ENCODE peak calls at places on chromosome 9, in seven cellular contexts. A is HFF-Myc; N is G401; U is stimulated activated CD4-positive, alpha-beta T cell treated with anti-CD3 and anti-CD28 coated beads, Interleukin-1b, Interleukin-23, amount 100 ng/mL, for 24 hours; T is left lobe of liver; Y is NCI-H2081; I is glutamatergic neuron. Z is an unnamed sample.

GRCh38 chr9:2809692-2810423 is 34.0 kb downstream of the PUM3 start:
- DNase-seq in A (no peak), N (no peak), U (no peak), T (no peak), Y (no peak), I (no peak), Z (no peak)

GRCh38 chr9:111601237-111602018 is 2.0 kb upstream of the PTGR1 start:
- DNase-seq in A (no peak), N (no peak), U (no peak), T (no peak), Y (no peak), I (no peak), Z (no peak)

GRCh38 chr9:135060461-135061116 is 26.9 kb upstream of the OLFM1 start:
- DNase-seq in A (no peak), N (no peak), U (no peak), T (no peak), Y (no peak), I (peak; percentile 3), Z (peak; percentile 34)

GRCh38 chr9:125359011-125359410 is 97.4 kb downstream of the GAPVD1 start:
- DNase-seq in A (no peak), N (no peak), U (no peak), T (no peak), Y (no peak), I (no peak), Z (no peak)

GRCh38 chr9:8374471-8374870 is 574.9 kb upstream of the DMAC1 start:
- DNase-seq in A (no peak), N (no peak), U (no peak), T (no peak), Y (no peak), I (no peak), Z (no peak)

GRCh38 chr9:36721846-36722588 is 149.3 kb downstream of the MELK start:
- DNase-seq in A (no peak), N (no peak), U (no peak), T (no peak), Y (peak; percentile 16), I (no peak), Z (no peak)

GRCh38 chr9:31733166-31733565 is 651.3 kb upstream of the ACO1 start:
- DNase-seq in A (no peak), N (no peak), U (no peak), T (no peak), Y (no peak), I (no peak), Z (no peak)

GRCh38 chr9:38255599-38255998 is 136.9 kb upstream of the ALDH1B1 start:
- DNase-seq in A (no peak), N (no peak), U (no peak), T (no peak), Y (no peak), I (no peak), Z (no peak)

GRCh38 chr9:130526854-130527650 is 52.3 kb upstream of the FUBP3 start:
- DNase-seq in A (no peak), N (no peak), U (no peak), T (peak; percentile 83), Y (no peak), I (peak; percentile 36), Z (no peak)

GRCh38 chr9:90508940-90509339 is 133.7 kb downstream of the DIRAS2 start:
- DNase-seq in A (no peak), N (no peak), U (no peak), T (no peak), Y (no peak), I (no peak), Z (no peak)

GRCh38 chr9:36575411-36575882 is 2.8 kb downstream of the MELK start:
- DNase-seq in A (no peak), N (no peak), U (no peak), T (no peak), Y (no peak), I (no peak), Z (no peak)

GRCh38 chr9:69062195-69062594 is 26.6 kb downstream of the FXN start:
- DNase-seq in A (no peak), N (no peak), U (no peak), T (no peak), Y (no peak), I (no peak), Z (no peak)

GRCh38 chr9:92097997-92098482 is 17.2 kb downstream of the SPTLC1 start:
- DNase-seq in A (no peak), N (peak; percentile 37), U (peak; percentile 63), T (peak; percentile 89), Y (no peak), I (peak; percentile 47), Z (peak; percentile 78)

GRCh38 chr9:37974506-37975173 is 70.7 kb upstream of the SLC25A51 start:
- DNase-seq in A (no peak), N (no peak), U (no peak), T (no peak), Y (no peak), I (no peak), Z (no peak)

GRCh38 chr9:89635816-89636215 is 31.0 kb downstream of the GADD45G start:
- DNase-seq in A (no peak), N (no peak), U (no peak), T (no peak), Y (peak; percentile 67), I (no peak), Z (no peak)

GRCh38 chr9:127014210-127014609 is 99.6 kb downstream of the RALGPS1 start:
- DNase-seq in A (no peak), N (peak; percentile 55), U (no peak), T (no peak), Y (no peak), I (no peak), Z (no peak)

GRCh38 chr9:136172412-136173079 is 32.4 kb downstream of the LHX3 start:
- DNase-seq in A (no peak), N (no peak), U (no peak), T (no peak), Y (peak; percentile 4), I (peak; percentile 4), Z (no peak)